ENCODE peak calls at places on chromosome 7, in seven cellular contexts. B is OCI-LY7, M is PC-3, I is HCT116, W is neural progenitor cell, Y is MM.1S, A is GM23338. E is an unnamed sample.

GRCh38 chr7:38367301-38367700 is 93.9 kb upstream of the TARP start:
- DNase-seq in B (peak), M (no peak), I (no peak), W (no peak), Y (peak), A (no peak), E (no peak)

GRCh38 chr7:159038066-159038465 is 106.6 kb downstream of the VIPR2 start:
- DNase-seq in B (no peak), M (no peak), I (no peak), W (no peak), Y (no peak), A (no peak), E (no peak)

GRCh38 chr7:23490357-23491131 is 20.3 kb upstream of the IGF2BP3 start:
- DNase-seq in B (peak), M (no peak), I (no peak), W (no peak), Y (no peak), A (no peak), E (no peak)

GRCh38 chr7:100371561-100372171 is 1.6 kb upstream of the PILRA start:
- DNase-seq in B (no peak), M (no peak), I (no peak), W (no peak), Y (no peak), A (no peak), E (no peak)

GRCh38 chr7:95303501-95303900 is 20.8 kb downstream of the PON1 start:
- DNase-seq in B (no peak), M (no peak), I (no peak), W (no peak), Y (no peak), A (no peak), E (no peak)

GRCh38 chr7:48154792-48155413 is 16.4 kb upstream of the ABCA13 start:
- DNase-seq in B (peak), M (peak), I (peak), W (peak), Y (peak), A (peak), E (peak)

GRCh38 chr7:37311282-37311868 is 137.3 kb downstream of the ELMO1 start:
- DNase-seq in B (no peak), M (no peak), I (no peak), W (no peak), Y (no peak), A (no peak), E (peak)

GRCh38 chr7:82677493-82677892 is 233.9 kb upstream of the CACNA2D1 start:
- DNase-seq in B (peak), M (no peak), I (no peak), W (no peak), Y (peak), A (no peak), E (no peak)

GRCh38 chr7:114786455-114786854 is 135.4 kb upstream of the MDFIC start:
- DNase-seq in B (no peak), M (no peak), I (no peak), W (no peak), Y (no peak), A (no peak), E (no peak)

GRCh38 chr7:130139193-130139950 is 65.8 kb downstream of the TMEM209 start:
- DNase-seq in B (no peak), M (no peak), I (no peak), W (no peak), Y (no peak), A (no peak), E (no peak)

GRCh38 chr7:34603711-34604444 is 54.1 kb upstream of the NPSR1 start:
- DNase-seq in B (no peak), M (no peak), I (no peak), W (no peak), Y (no peak), A (no peak), E (no peak)

GRCh38 chr7:41131956-41132355 is 570.9 kb downstream of the INHBA start:
- DNase-seq in B (peak), M (no peak), I (no peak), W (no peak), Y (no peak), A (no peak), E (no peak)

GRCh38 chr7:115477193-115477651 is 553.3 kb downstream of the TFEC start:
- DNase-seq in B (no peak), M (no peak), I (no peak), W (peak), Y (no peak), A (peak), E (peak)

GRCh38 chr7:135508853-135509588 is 881 bp downstream of the CNOT4 start:
- DNase-seq in B (peak), M (peak), I (no peak), W (peak), Y (peak), A (peak), E (peak)

GRCh38 chr7:87875151-87876039 is 765 bp downstream of the SLC25A40 start:
- DNase-seq in B (peak), M (peak), I (no peak), W (peak), Y (peak), A (peak), E (no peak)

GRCh38 chr7:157495177-157495553 is 158.4 kb downstream of the DNAJB6 start:
- DNase-seq in B (no peak), M (no peak), I (no peak), W (no peak), Y (no peak), A (no peak), E (no peak)

GRCh38 chr7:124720195-124720594 is 45.4 kb downstream of the GPR37 start:
- DNase-seq in B (no peak), M (peak), I (no peak), W (no peak), Y (no peak), A (no peak), E (no peak)

GRCh38 chr7:127588697-127589482 is 679 bp downstream of the ARF5 start:
- DNase-seq in B (peak), M (peak), I (peak), W (peak), Y (peak), A (peak), E (peak)

DNA sequence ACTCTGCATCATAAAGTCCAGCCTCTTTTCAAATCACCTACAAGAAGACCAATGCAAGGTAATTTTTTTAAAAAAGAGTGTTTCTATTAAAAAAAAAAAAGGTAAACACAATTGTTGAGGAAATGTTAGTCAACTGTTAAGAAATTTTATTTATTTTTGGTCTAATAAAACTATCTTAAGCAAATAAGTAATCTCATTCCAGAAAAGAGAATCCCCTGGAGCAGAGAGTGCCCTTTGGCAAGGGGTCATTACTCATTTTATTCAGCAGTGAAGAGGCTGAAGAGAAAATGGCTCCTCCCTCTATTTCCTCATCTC is 63.4 kb upstream of the GSDME start:
- DNase-seq in B (no peak), M (peak), I (no peak), W (no peak), Y (no peak), A (no peak), E (peak)
- TF ChIP-seq EZH2phosphoT487 in B (no peak), M (no peak), I (no peak), W (no peak), Y (no peak), A (no peak), E (no peak)

GRCh38 chr7:13849528-13849892 is 140.0 kb downstream of the ETV1 start:
- DNase-seq in B (no peak), M (no peak), I (no peak), W (no peak), Y (no peak), A (no peak), E (no peak)
- H3K27ac ChIP-seq in B (no peak), M (peak), I (no peak), W (peak), Y (peak), A (no peak), E (peak)

GRCh38 chr7:137798073-137798763 is 48.6 kb downstream of the DGKI start:
- DNase-seq in B (no peak), M (no peak), I (no peak), W (no peak), Y (no peak), A (no peak), E (no peak)
- TF ChIP-seq EZH2phosphoT487 in B (no peak), M (no peak), I (no peak), W (no peak), Y (no peak), A (no peak), E (no peak)

GRCh38 chr7:91212592-91212991 is 51.6 kb upstream of the FZD1 start:
- DNase-seq in B (no peak), M (no peak), I (no peak), W (peak), Y (no peak), A (no peak), E (no peak)
- H3K27ac ChIP-seq in B (no peak), M (no peak), I (no peak), W (peak), Y (no peak), A (no peak), E (no peak)

GRCh38 chr7:91193141-91193540 is 71.1 kb upstream of the FZD1 start:
- DNase-seq in B (no peak), M (no peak), I (no peak), W (no peak), Y (no peak), A (no peak), E (no peak)
- TF ChIP-seq EZH2phosphoT487 in B (no peak), M (no peak), I (no peak), W (no peak), Y (no peak), A (no peak), E (no peak)

E was measured in hepatocyte.